ENCODE peak calls at places on chromosomes 7 and 10, in ten cellular contexts. X is HFFc6; F is T follicular helper cell; Q is bronchial epithelial cell; K is NCI-H1694; G is nucleus accumbens; M is activated effector memory CD4-positive, alpha-beta T cell treated with Interleukin-2 at 50 U/mL for 16 hours; I is activated T-cell treated with anti-CD3 and anti-CD28 coated beads, Interleukin-2, amount 50 U/mL, for 4 hours; U is A549; H is activated naive CD4-positive, alpha-beta T cell treated with Interleukin-2 at 50 U/mL for 16 hours. Z is an unnamed sample.

GRCh38 chr7:56063500-56063881 is 595 bp upstream of the SUMF2 start:
- DNase-seq in X (no peak), F (no peak), Q (no peak), K (no peak), G (no peak), M (no peak), I (no peak), U (no peak), H (no peak), Z (no peak)

GRCh38 chr7:1526271-1526754 is 4.2 kb upstream of the MAFK start:
- DNase-seq in X (no peak), F (no peak), Q (no peak), K (no peak), G (no peak), M (no peak), I (no peak), U (no peak), H (no peak), Z (no peak)

GRCh38 chr10:95552680-95553342 is 8.4 kb downstream of the SORBS1 start:
- DNase-seq in X (no peak), F (no peak), Q (peak), K (no peak), G (no peak), M (no peak), I (no peak), U (peak), H (no peak), Z (no peak)

GRCh38 chr10:78462728-78463228 is 429.1 kb downstream of the RPS24 start:
- DNase-seq in X (no peak), F (no peak), Q (no peak), K (no peak), G (no peak), M (no peak), I (no peak), U (no peak), H (no peak), Z (no peak)

GRCh38 chr10:77844713-77845454 is 81.7 kb downstream of the DLG5 start:
- DNase-seq in X (peak), F (no peak), Q (peak), K (no peak), G (no peak), M (no peak), I (no peak), U (peak), H (no peak), Z (no peak)

GRCh38 chr7:80918406-80918805 is 445 bp downstream of the SEMA3C start:
- DNase-seq in X (no peak), F (no peak), Q (peak), K (no peak), G (no peak), M (no peak), I (no peak), U (no peak), H (no peak), Z (no peak)

GRCh38 chr7:113806633-113807327 is 112.0 kb downstream of the PPP1R3A start:
- DNase-seq in X (no peak), F (no peak), Q (no peak), K (no peak), G (no peak), M (no peak), I (no peak), U (no peak), H (no peak), Z (no peak)

GRCh38 chr10:78656397-78656796 is 412.4 kb upstream of the ZMIZ1 start:
- DNase-seq in X (no peak), F (no peak), Q (no peak), K (no peak), G (no peak), M (no peak), I (no peak), U (no peak), H (no peak), Z (no peak)